ENCODE peak calls at places on chromosomes 2 and 18, in six cellular contexts. C is left ventricle myocardium inferior, Z is GM13976, M is adrenal gland, N is body of pancreas, G is colonic mucosa. J is an unnamed sample.

GRCh38 chr2:29014811-29015414 is 33.8 kb downstream of the TOGARAM2 start:
- DNase-seq in C (peak; percentile 76), Z (no peak), M (no peak), N (peak; percentile 49), G (peak; percentile 37), J (peak; percentile 88)

GRCh38 chr2:55857766-55858165 is 65.8 kb downstream of the EFEMP1 start:
- DNase-seq in C (no peak), Z (no peak), M (no peak), N (no peak), G (no peak), J (no peak)

GRCh38 chr2:80312282-80312839 is 7.8 kb upstream of the LRRTM1 start:
- DNase-seq in C (no peak), Z (no peak), M (no peak), N (no peak), G (no peak), J (no peak)

GRCh38 chr2:73080321-73081131 is 9.0 kb upstream of the SFXN5 start:
- DNase-seq in C (no peak), Z (no peak), M (no peak), N (no peak), G (no peak), J (no peak)

GRCh38 chr2:226124548-226125011 is 675.0 kb downstream of the IRS1 start:
- DNase-seq in C (no peak), Z (no peak), M (no peak), N (no peak), G (no peak), J (no peak)

GRCh38 chr2:213015387-213016165 is 135.8 kb downstream of the IKZF2 start:
- DNase-seq in C (no peak), Z (no peak), M (no peak), N (no peak), G (no peak), J (peak; percentile 87)

GRCh38 chr2:49044680-49045079 is 109.6 kb downstream of the FSHR start:
- DNase-seq in C (no peak), Z (no peak), M (no peak), N (no peak), G (no peak), J (no peak)

GRCh38 chr2:167151894-167152293 is 263.6 kb downstream of the XIRP2 start:
- DNase-seq in C (no peak), Z (no peak), M (no peak), N (no peak), G (no peak), J (no peak)

GRCh38 chr2:188475945-188476344 is 184.3 kb downstream of the GULP1 start:
- DNase-seq in C (no peak), Z (no peak), M (no peak), N (no peak), G (no peak), J (no peak)

GRCh38 chr2:168564641-168565040 is 108.6 kb downstream of the CERS6 start:
- DNase-seq in C (no peak), Z (no peak), M (no peak), N (no peak), G (no peak), J (no peak)

GRCh38 chr18:13139885-13140450 is 78.6 kb upstream of the LDLRAD4 start:
- DNase-seq in C (no peak), Z (no peak), M (no peak), N (no peak), G (no peak), J (peak; percentile 18)
- TF ChIP-seq CTCF in C (no peak), Z (no peak), M (no peak), N (no peak), G (no peak), J (no peak)

GRCh38 chr2:101053117-101053516 is 51.0 kb downstream of the RPL31 start:
- DNase-seq in C (no peak), Z (no peak), M (no peak), N (no peak), G (no peak), J (no peak)

GRCh38 chr2:101047774-101048173 is 45.7 kb downstream of the RPL31 start:
- DNase-seq in C (peak; percentile 63), Z (no peak), M (no peak), N (no peak), G (no peak), J (no peak)

GRCh38 chr2:101048756-101049155 is 46.7 kb downstream of the RPL31 start:
- DNase-seq in C (no peak), Z (no peak), M (no peak), N (no peak), G (no peak), J (no peak)

GRCh38 chr2:101047075-101047766 is 45.1 kb downstream of the RPL31 start:
- DNase-seq in C (no peak), Z (no peak), M (no peak), N (peak; percentile 77), G (no peak), J (no peak)

GRCh38 chr2:101052147-101052546 is 50.1 kb downstream of the RPL31 start:
- DNase-seq in C (no peak), Z (no peak), M (no peak), N (no peak), G (no peak), J (no peak)
- TF ChIP-seq CTCF in C (no peak), Z (no peak), M (no peak), N (no peak), G (no peak), J (no peak)

GRCh38 chr2:191888400-191889166 is 41.7 kb upstream of the CAVIN2 start:
- DNase-seq in C (no peak), Z (no peak), M (no peak), N (no peak), G (no peak), J (no peak)

GRCh38 chr2:191885650-191886049 is 38.8 kb upstream of the CAVIN2 start:
- DNase-seq in C (no peak), Z (no peak), M (no peak), N (no peak), G (no peak), J (no peak)

GRCh38 chr2:191892391-191892790 is 45.5 kb upstream of the CAVIN2 start:
- DNase-seq in C (no peak), Z (no peak), M (peak; percentile 42), N (peak; percentile 14), G (no peak), J (no peak)

GRCh38 chr2:191894681-191895147 is 47.8 kb upstream of the CAVIN2 start:
- DNase-seq in C (no peak), Z (no peak), M (no peak), N (no peak), G (no peak), J (no peak)

GRCh38 chr2:191889924-191890323 is 43.0 kb upstream of the CAVIN2 start:
- DNase-seq in C (no peak), Z (no peak), M (no peak), N (no peak), G (no peak), J (no peak)
- TF ChIP-seq CTCF in C (no peak), Z (no peak), M (no peak), N (no peak), G (no peak), J (no peak)

GRCh38 chr2:231671617-231672350 is 36.5 kb upstream of the PTMA start:
- DNase-seq in C (no peak), Z (peak; percentile 72), M (no peak), N (no peak), G (peak; percentile 80), J (no peak)

GRCh38 chr2:231673348-231673770 is 35.0 kb upstream of the PTMA start:
- DNase-seq in C (peak; percentile 70), Z (no peak), M (no peak), N (peak; percentile 12), G (peak; percentile 96), J (no peak)

GRCh38 chr2:231672617-231673347 is 35.5 kb upstream of the PTMA start:
- DNase-seq in C (no peak), Z (peak; percentile 84), M (no peak), N (no peak), G (peak; percentile 89), J (peak; percentile 61)

GRCh38 chr2:231668981-231669380 is 39.3 kb upstream of the PTMA start:
- DNase-seq in C (no peak), Z (no peak), M (no peak), N (no peak), G (no peak), J (no peak)

GRCh38 chr2:231670892-231671616 is 37.3 kb upstream of the PTMA start:
- DNase-seq in C (no peak), Z (no peak), M (no peak), N (no peak), G (peak; percentile 80), J (no peak)
- TF ChIP-seq CTCF in C (peak; percentile 62), Z (no peak), M (peak; percentile 11), N (no peak), G (peak; percentile 28), J (peak; percentile 14)

DNA sequence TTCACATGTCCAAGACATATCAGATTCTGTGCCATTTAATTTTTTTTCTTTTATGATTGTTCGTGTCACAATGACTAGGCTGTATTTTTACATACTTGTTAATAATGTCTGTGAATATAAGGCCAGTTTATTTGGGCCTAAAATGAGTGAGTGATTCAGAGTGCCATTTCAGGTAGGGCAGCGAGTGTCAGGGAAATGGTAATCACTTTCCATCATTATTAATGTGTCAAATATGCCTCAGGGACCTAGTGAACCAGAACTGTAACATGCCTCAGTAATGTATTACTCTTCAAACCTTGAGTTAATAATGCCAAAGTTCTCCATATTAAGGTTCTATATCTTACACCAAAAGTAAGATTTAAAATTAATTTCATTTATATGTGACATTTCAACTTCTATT is 8.6 kb downstream of the FAM171B start:
- DNase-seq in C (no peak), Z (no peak), M (no peak), N (no peak), G (no peak), J (no peak)
- TF ChIP-seq CTCF in C (no peak), Z (no peak), M (no peak), N (no peak), G (no peak), J (no peak)

GRCh38 chr2:27100036-27100435 is 13.5 kb downstream of the KHK start:
- DNase-seq in C (no peak), Z (no peak), M (no peak), N (no peak), G (no peak), J (no peak)

GRCh38 chr2:27105981-27106380 is 12.9 kb downstream of the CGREF1 start:
- DNase-seq in C (no peak), Z (no peak), M (no peak), N (no peak), G (no peak), J (no peak)

GRCh38 chr2:27097341-27097740 is 10.8 kb downstream of the KHK start:
- DNase-seq in C (no peak), Z (no peak), M (no peak), N (no peak), G (no peak), J (no peak)

GRCh38 chr2:27099334-27099955 is 12.9 kb downstream of the KHK start:
- DNase-seq in C (no peak), Z (no peak), M (no peak), N (no peak), G (no peak), J (no peak)

GRCh38 chr2:27102329-27102728 is 15.8 kb downstream of the KHK start:
- DNase-seq in C (no peak), Z (no peak), M (no peak), N (no peak), G (no peak), J (no peak)
- TF ChIP-seq CTCF in C (no peak), Z (no peak), M (no peak), N (no peak), G (no peak), J (no peak)

DNA sequence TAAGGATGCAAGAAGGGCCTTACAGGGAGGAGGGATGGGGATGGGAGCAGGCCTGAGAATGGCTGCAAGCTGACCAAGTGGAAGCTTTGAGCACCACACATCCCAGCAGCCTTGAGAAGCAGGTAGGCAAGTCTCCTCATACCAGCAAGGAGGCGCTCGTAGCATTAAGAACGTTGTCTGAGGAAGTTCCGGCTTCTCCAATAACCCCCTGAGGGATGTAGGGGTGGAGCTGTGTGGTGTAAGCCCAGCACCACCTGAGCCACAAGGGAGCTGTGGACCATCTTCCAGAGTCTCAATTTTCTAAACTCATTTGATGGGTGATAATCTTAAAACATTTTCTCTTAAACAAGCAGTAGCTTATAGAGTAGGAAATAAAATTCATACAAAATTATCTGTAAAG is 50.6 kb downstream of the ST3GAL5 start:
- DNase-seq in C (no peak), Z (no peak), M (no peak), N (no peak), G (no peak), J (no peak)
- TF ChIP-seq CTCF in C (no peak), Z (no peak), M (no peak), N (no peak), G (no peak), J (no peak)

J was measured in activated CD8-positive, alpha-beta T cell treated with anti-CD3 and anti-CD28 coated beads for 36 hours.